ENCODE peak calls at places on chromosomes 12 and 14, in nine cellular contexts. U, W, S, L, X, J, T, D and O are unnamed samples.

GRCh38 chr14:51908086-51908485 is 47.7 kb downstream of the GNG2 start:
- DNase-seq in U (no peak), W (no peak), S (no peak), L (no peak), X (no peak), J (no peak), T (no peak), D (peak; percentile 9), O (no peak)

GRCh38 chr12:113322353-113322752 is 12.6 kb downstream of the SLC8B1 start:
- DNase-seq in U (no peak), W (no peak), S (no peak), L (no peak), X (no peak), J (no peak), T (no peak), D (peak; percentile 90), O (no peak)

GRCh38 chr14:105911006-105911847 is 384.8 kb downstream of the TMEM121 start:
- DNase-seq in U (no peak), W (no peak), S (no peak), L (no peak), X (no peak), J (no peak), T (no peak), D (no peak), O (no peak)

GRCh38 chr12:120820885-120821510 is 83.2 kb downstream of the SPPL3 start:
- DNase-seq in U (no peak), W (no peak), S (no peak), L (no peak), X (no peak), J (no peak), T (no peak), D (no peak), O (no peak)

GRCh38 chr14:92867246-92867925 is 55.6 kb upstream of the CHGA start:
- DNase-seq in U (no peak), W (no peak), S (no peak), L (no peak), X (no peak), J (no peak), T (no peak), D (no peak), O (no peak)

GRCh38 chr12:93311827-93312226 is 65.9 kb upstream of the NUDT4 start:
- DNase-seq in U (no peak), W (no peak), S (no peak), L (no peak), X (no peak), J (no peak), T (no peak), D (no peak), O (no peak)

GRCh38 chr14:78959674-78960264 is 789.6 kb downstream of the NRXN3 start:
- DNase-seq in U (peak; percentile 75), W (no peak), S (peak; percentile 66), L (peak; percentile 65), X (no peak), J (peak; percentile 75), T (peak; percentile 75), D (peak; percentile 82), O (peak; percentile 71)

GRCh38 chr12:8698132-8698829 is 490 bp downstream of the RIMKLB start:
- DNase-seq in U (peak; percentile 54), W (no peak), S (peak; percentile 62), L (peak; percentile 78), X (no peak), J (peak; percentile 51), T (peak; percentile 63), D (peak; percentile 16), O (peak; percentile 69)

GRCh38 chr14:61860294-61860918 is 98.2 kb downstream of the SNAPC1 start:
- DNase-seq in U (no peak), W (no peak), S (peak; percentile 47), L (no peak), X (peak; percentile 44), J (peak; percentile 55), T (peak; percentile 46), D (peak; percentile 42), O (peak; percentile 53)

GRCh38 chr12:6231359-6232268 is 31.4 kb downstream of the CD9 start:
- DNase-seq in U (no peak), W (no peak), S (no peak), L (no peak), X (no peak), J (peak; percentile 24), T (no peak), D (no peak), O (no peak)

GRCh38 chr14:86574026-86574777 is 1044.3 kb downstream of the FLRT2 start:
- DNase-seq in U (no peak), W (no peak), S (no peak), L (no peak), X (no peak), J (no peak), T (no peak), D (peak; percentile 79), O (no peak)

GRCh38 chr14:92456215-92457017 is 57.2 kb upstream of the RIN3 start:
- DNase-seq in U (peak; percentile 64), W (no peak), S (peak; percentile 31), L (peak; percentile 56), X (no peak), J (no peak), T (peak; percentile 58), D (peak; percentile 70), O (no peak)

GRCh38 chr14:90405755-90406154 is 8.9 kb downstream of the CALM1 start:
- DNase-seq in U (no peak), W (no peak), S (no peak), L (no peak), X (no peak), J (no peak), T (no peak), D (no peak), O (no peak)

GRCh38 chr14:54567224-54567633 is 301 bp downstream of the SAMD4A start:
- DNase-seq in U (no peak), W (no peak), S (peak; percentile 26), L (no peak), X (no peak), J (no peak), T (peak; percentile 57), D (no peak), O (peak; percentile 56)

GRCh38 chr12:34600592-34601462 is 578.5 kb downstream of the ALG10 start:
- DNase-seq in U (peak; percentile 25), W (no peak), S (no peak), L (peak; percentile 19), X (no peak), J (no peak), T (no peak), D (no peak), O (no peak)

GRCh38 chr12:69272511-69272910 is 33.1 kb downstream of the CPSF6 start:
- DNase-seq in U (no peak), W (no peak), S (no peak), L (no peak), X (no peak), J (no peak), T (no peak), D (no peak), O (no peak)

GRCh38 chr14:34650786-34651584 is 21.0 kb upstream of the SNX6 start:
- DNase-seq in U (no peak), W (no peak), S (no peak), L (no peak), X (no peak), J (no peak), T (peak; percentile 30), D (peak; percentile 100), O (no peak)

GRCh38 chr14:73424453-73424852 is 33.9 kb downstream of the NUMB start:
- DNase-seq in U (no peak), W (no peak), S (no peak), L (no peak), X (no peak), J (no peak), T (no peak), D (peak; percentile 36), O (no peak)

GRCh38 chr14:96090441-96091148 is 51.4 kb downstream of the C14orf132 start:
- DNase-seq in U (peak; percentile 43), W (no peak), S (no peak), L (peak; percentile 72), X (no peak), J (peak; percentile 59), T (peak; percentile 43), D (peak; percentile 65), O (peak; percentile 94)

GRCh38 chr14:103920981-103921854 is 7.0 kb upstream of the TDRD9 start:
- DNase-seq in U (peak; percentile 95), W (peak; percentile 58), S (peak; percentile 93), L (peak; percentile 94), X (peak; percentile 71), J (peak; percentile 93), T (peak; percentile 91), D (peak; percentile 89), O (peak; percentile 91)
- TF ChIP-seq POLR2A in U (peak; percentile 63), W (peak; percentile 73), S (no peak), L (peak; percentile 48), X (peak; percentile 95), J (peak; percentile 51), T (peak; percentile 85), D (peak; percentile 46), O (peak; percentile 21)

DNA sequence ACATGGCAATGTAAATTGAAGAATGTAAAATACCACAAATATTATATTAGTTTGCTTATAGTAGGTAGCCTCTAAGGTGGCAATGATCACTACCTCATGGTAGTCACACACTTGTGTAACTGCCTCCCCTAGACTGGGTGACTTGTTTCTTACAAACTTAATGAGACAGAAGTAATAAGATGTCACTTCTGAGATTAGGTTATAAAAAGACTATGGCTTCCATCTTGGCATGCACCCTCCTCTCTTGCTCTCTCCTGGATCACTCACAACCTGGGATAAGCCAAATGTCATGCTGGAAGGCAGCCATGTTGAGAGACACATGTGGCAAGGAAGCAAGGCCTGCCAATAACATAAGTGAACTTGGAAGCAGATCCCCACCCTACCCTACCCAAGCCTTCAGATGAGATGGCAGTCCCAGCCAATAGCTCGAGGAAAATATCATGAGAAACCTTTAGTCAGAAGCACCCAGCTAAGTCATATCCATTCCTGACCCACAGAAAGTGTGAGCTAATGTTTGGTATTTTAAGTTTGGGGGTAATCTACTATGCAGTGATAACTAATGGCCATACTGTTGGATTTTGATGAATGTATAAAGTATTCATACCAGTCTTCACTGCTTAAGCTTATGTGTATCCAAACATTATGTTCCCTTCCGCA is 43.3 kb downstream of the PPP1R12A start:
- DNase-seq in U (no peak), W (no peak), S (no peak), L (no peak), X (no peak), J (no peak), T (no peak), D (no peak), O (no peak)
- H3K4me1 ChIP-seq in U (no peaks in the 10 kb centered on the region), W (no peaks in the 10 kb centered on the region), S (peaks cover 60% of the 10 kb centered on the region), L (peaks cover 4% of the 10 kb centered on the region), X (no peaks in the 10 kb centered on the region), J (peaks cover 11% of the 10 kb centered on the region), T (no peaks in the 10 kb centered on the region), D (peaks cover 2% of the 10 kb centered on the region), O (peaks cover 11% of the 10 kb centered on the region)

DNA sequence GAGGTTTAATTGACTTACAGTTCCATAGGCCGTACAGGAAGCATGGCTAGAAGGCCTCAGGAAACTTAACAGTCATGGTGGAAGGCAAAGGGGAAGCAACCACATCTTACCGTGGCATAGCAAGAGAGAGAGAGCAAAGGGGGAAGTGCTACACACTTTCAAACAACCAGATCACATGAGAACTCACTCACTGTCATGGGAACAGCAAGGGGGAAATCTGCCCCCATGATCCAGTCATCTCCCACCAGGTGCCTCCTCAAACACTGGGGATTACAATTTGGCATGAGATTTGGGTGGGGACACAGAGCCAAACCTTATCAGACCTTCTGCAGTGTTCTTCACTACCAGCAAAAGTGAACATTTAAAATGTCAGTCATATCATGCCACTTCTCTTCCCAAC is 58.9 kb downstream of the USP15 start:
- DNase-seq in U (no peak), W (no peak), S (no peak), L (no peak), X (no peak), J (no peak), T (no peak), D (no peak), O (no peak)
- TF ChIP-seq POLR2A in U (no peak), W (no peak), S (no peak), L (no peak), X (no peak), J (no peak), T (no peak), D (no peak), O (no peak)

GRCh38 chr14:68523326-68523610 is 269.6 kb downstream of the ZFP36L1 start:
- DNase-seq in U (no peak), W (no peak), S (no peak), L (no peak), X (no peak), J (no peak), T (no peak), D (no peak), O (no peak)
- H3K4me1 ChIP-seq in U (peaks cover 3% of the 10 kb centered on the region), W (peaks cover 52% of the 10 kb centered on the region), S (peaks cover 87% of the 10 kb centered on the region), L (peaks cover 42% of the 10 kb centered on the region), X (peaks cover 15% of the 10 kb centered on the region), J (peaks cover 100% of the 10 kb centered on the region), T (no peaks in the 10 kb centered on the region), D (peaks cover 12% of the 10 kb centered on the region), O (peaks cover 74% of the 10 kb centered on the region)